ENCODE peak calls at places on chromosomes 3 and 15, in eight cellular contexts. One of them, this sample, is unnamed. For H3K9me2, the result is how much of the 10 kb centered on the place peaks cover.

GRCh38 chr3:150547045-150547753 is 612 bp downstream of the EIF2A start:
- DNase-seq in PC-3: peak
- DNase-seq in GM23248: peak
- DNase-seq in MM.1S: no peak
- DNase-seq in hepatocyte: peak
- DNase-seq in HCT116: no peak
- DNase-seq in OCI-LY7: no peak
- DNase-seq in Karpas-422: no peak
- DNase-seq in this sample: peak

GRCh38 chr3:104514371-104514770 is 852.3 kb upstream of the ALCAM start:
- DNase-seq in PC-3: no peak
- DNase-seq in GM23248: no peak
- DNase-seq in MM.1S: no peak
- DNase-seq in hepatocyte: no peak
- DNase-seq in HCT116: no peak
- DNase-seq in OCI-LY7: no peak
- DNase-seq in Karpas-422: peak
- DNase-seq in this sample: no peak

GRCh38 chr15:45169608-45170480 is 17.9 kb downstream of the SHF start:
- DNase-seq in PC-3: no peak
- DNase-seq in GM23248: no peak
- DNase-seq in MM.1S: no peak
- DNase-seq in hepatocyte: no peak
- DNase-seq in HCT116: no peak
- DNase-seq in OCI-LY7: peak
- DNase-seq in Karpas-422: peak
- DNase-seq in this sample: no peak

GRCh38 chr15:90189781-90190467 is 11.2 kb upstream of the SEMA4B start:
- DNase-seq in PC-3: no peak
- DNase-seq in GM23248: no peak
- DNase-seq in MM.1S: no peak
- DNase-seq in hepatocyte: peak
- DNase-seq in HCT116: no peak
- DNase-seq in OCI-LY7: no peak
- DNase-seq in Karpas-422: peak
- DNase-seq in this sample: no peak

GRCh38 chr3:127254730-127255129 is 33.1 kb downstream of the PRR20G start:
- DNase-seq in PC-3: peak
- DNase-seq in GM23248: peak
- DNase-seq in MM.1S: peak
- DNase-seq in hepatocyte: no peak
- DNase-seq in HCT116: peak
- DNase-seq in OCI-LY7: peak
- DNase-seq in Karpas-422: peak
- DNase-seq in this sample: no peak

GRCh38 chr3:183449391-183449790 is 21.0 kb upstream of the MCF2L2 start:
- DNase-seq in PC-3: no peak
- DNase-seq in GM23248: peak
- DNase-seq in MM.1S: no peak
- DNase-seq in hepatocyte: peak
- DNase-seq in HCT116: no peak
- DNase-seq in OCI-LY7: peak
- DNase-seq in Karpas-422: peak
- DNase-seq in this sample: no peak

GRCh38 chr15:80234883-80235282 is 17.1 kb downstream of the CTXND1 start:
- DNase-seq in PC-3: peak
- DNase-seq in GM23248: peak
- DNase-seq in MM.1S: peak
- DNase-seq in hepatocyte: no peak
- DNase-seq in HCT116: peak
- DNase-seq in OCI-LY7: peak
- DNase-seq in Karpas-422: peak
- DNase-seq in this sample: peak

GRCh38 chr3:193777524-193777923 is 184.5 kb downstream of the OPA1 start:
- DNase-seq in PC-3: no peak
- DNase-seq in GM23248: no peak
- DNase-seq in MM.1S: no peak
- DNase-seq in hepatocyte: no peak
- DNase-seq in HCT116: no peak
- DNase-seq in OCI-LY7: no peak
- DNase-seq in Karpas-422: no peak
- DNase-seq in this sample: no peak

GRCh38 chr3:50189274-50189673 is 2.1 kb upstream of the GNAT1 start:
- DNase-seq in PC-3: peak
- DNase-seq in GM23248: peak
- DNase-seq in MM.1S: peak
- DNase-seq in hepatocyte: peak
- DNase-seq in HCT116: peak
- DNase-seq in OCI-LY7: peak
- DNase-seq in Karpas-422: peak
- DNase-seq in this sample: peak

GRCh38 chr3:41164776-41165175 is 34.5 kb upstream of the CTNNB1 start:
- DNase-seq in PC-3: no peak
- DNase-seq in GM23248: no peak
- DNase-seq in MM.1S: no peak
- DNase-seq in hepatocyte: no peak
- DNase-seq in HCT116: no peak
- DNase-seq in OCI-LY7: no peak
- DNase-seq in Karpas-422: no peak
- DNase-seq in this sample: no peak
- H3K9me2 ChIP-seq in PC-3: under half
- H3K9me2 ChIP-seq in GM23248: under half
- H3K9me2 ChIP-seq in MM.1S: under half
- H3K9me2 ChIP-seq in hepatocyte: under half
- H3K9me2 ChIP-seq in HCT116: under half
- H3K9me2 ChIP-seq in OCI-LY7: under half
- H3K9me2 ChIP-seq in Karpas-422: under half
- H3K9me2 ChIP-seq in this sample: under half

DNA sequence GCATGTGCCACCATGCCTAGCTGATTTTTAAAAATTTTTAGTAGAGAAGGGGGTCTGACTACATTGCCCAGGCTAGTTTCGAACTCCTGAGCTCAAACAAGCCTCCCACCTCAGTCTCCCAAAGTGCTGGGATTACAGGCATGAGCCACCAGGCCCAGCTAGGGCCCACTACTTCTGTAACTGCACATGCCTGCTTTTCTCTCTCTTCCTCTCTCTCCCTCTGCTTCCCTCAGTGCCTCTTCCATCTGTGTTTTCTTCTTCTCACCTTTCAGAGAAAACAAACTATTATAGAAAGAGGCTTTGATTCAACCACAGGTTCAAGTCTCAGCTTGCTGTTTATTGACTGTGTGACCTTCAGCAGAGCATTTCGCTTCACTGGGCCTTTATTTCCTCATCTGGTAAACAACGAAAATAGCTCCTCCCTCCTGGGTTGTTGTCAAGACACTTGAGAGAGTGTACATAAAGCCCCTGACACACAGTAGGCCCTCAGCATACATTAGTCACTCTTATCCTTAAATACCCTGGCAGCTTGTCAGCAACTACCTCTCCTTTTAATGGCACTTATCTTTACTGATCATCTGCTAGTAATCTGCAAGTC is 10.2 kb downstream of the TADA3 start:
- DNase-seq in PC-3: no peak
- DNase-seq in GM23248: no peak
- DNase-seq in MM.1S: no peak
- DNase-seq in hepatocyte: no peak
- DNase-seq in HCT116: no peak
- DNase-seq in OCI-LY7: peak
- DNase-seq in Karpas-422: no peak
- DNase-seq in this sample: no peak
- H3K4me2 ChIP-seq in PC-3: no peak
- H3K4me2 ChIP-seq in GM23248: no peak
- H3K4me2 ChIP-seq in MM.1S: no peak
- H3K4me2 ChIP-seq in hepatocyte: no peak
- H3K4me2 ChIP-seq in HCT116: no peak
- H3K4me2 ChIP-seq in OCI-LY7: peak
- H3K4me2 ChIP-seq in Karpas-422: no peak
- H3K4me2 ChIP-seq in this sample: no peak

GRCh38 chr3:78360849-78361248 is 1321.0 kb downstream of the ROBO2 start:
- DNase-seq in PC-3: no peak
- DNase-seq in GM23248: no peak
- DNase-seq in MM.1S: no peak
- DNase-seq in hepatocyte: no peak
- DNase-seq in HCT116: no peak
- DNase-seq in OCI-LY7: no peak
- DNase-seq in Karpas-422: no peak
- DNase-seq in this sample: no peak
- H3K9me2 ChIP-seq in PC-3: under half
- H3K9me2 ChIP-seq in GM23248: under half
- H3K9me2 ChIP-seq in MM.1S: under half
- H3K9me2 ChIP-seq in hepatocyte: under half
- H3K9me2 ChIP-seq in HCT116: under half
- H3K9me2 ChIP-seq in OCI-LY7: under half
- H3K9me2 ChIP-seq in Karpas-422: under half
- H3K9me2 ChIP-seq in this sample: under half

GRCh38 chr15:92117301-92117731 is 263.8 kb downstream of the SLCO3A1 start:
- DNase-seq in PC-3: no peak
- DNase-seq in GM23248: peak
- DNase-seq in MM.1S: no peak
- DNase-seq in hepatocyte: no peak
- DNase-seq in HCT116: no peak
- DNase-seq in OCI-LY7: no peak
- DNase-seq in Karpas-422: no peak
- DNase-seq in this sample: no peak

GRCh38 chr15:92115834-92116233 is 262.3 kb downstream of the SLCO3A1 start:
- DNase-seq in PC-3: no peak
- DNase-seq in GM23248: no peak
- DNase-seq in MM.1S: peak
- DNase-seq in hepatocyte: no peak
- DNase-seq in HCT116: no peak
- DNase-seq in OCI-LY7: no peak
- DNase-seq in Karpas-422: peak
- DNase-seq in this sample: no peak

GRCh38 chr15:92118162-92118935 is 264.8 kb downstream of the SLCO3A1 start:
- DNase-seq in PC-3: no peak
- DNase-seq in GM23248: peak
- DNase-seq in MM.1S: no peak
- DNase-seq in hepatocyte: peak
- DNase-seq in HCT116: no peak
- DNase-seq in OCI-LY7: no peak
- DNase-seq in Karpas-422: peak
- DNase-seq in this sample: no peak

GRCh38 chr15:92113832-92114231 is 260.3 kb downstream of the SLCO3A1 start:
- DNase-seq in PC-3: no peak
- DNase-seq in GM23248: no peak
- DNase-seq in MM.1S: no peak
- DNase-seq in hepatocyte: no peak
- DNase-seq in HCT116: no peak
- DNase-seq in OCI-LY7: no peak
- DNase-seq in Karpas-422: no peak
- DNase-seq in this sample: no peak

DNA sequence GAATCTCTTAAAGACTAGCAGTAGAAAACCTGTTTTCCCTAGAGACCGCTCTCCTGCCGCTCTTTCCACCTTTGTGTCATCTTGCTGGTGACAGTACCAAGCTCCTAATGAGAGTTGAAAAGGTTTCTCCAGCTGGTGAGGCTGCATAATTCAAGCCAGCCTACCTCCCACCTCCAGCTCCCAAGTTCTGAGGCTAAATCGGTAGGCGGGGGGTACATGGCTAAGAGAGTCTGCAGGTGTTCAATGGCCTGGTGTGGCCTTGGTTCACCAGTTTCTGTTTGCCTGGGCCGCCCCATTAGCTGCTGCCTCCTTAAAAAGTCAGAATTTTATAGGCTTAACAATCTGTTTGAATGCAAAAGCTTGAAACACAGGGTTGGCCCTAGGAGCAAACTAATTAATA is 262.8 kb downstream of the SLCO3A1 start:
- DNase-seq in PC-3: no peak
- DNase-seq in GM23248: no peak
- DNase-seq in MM.1S: no peak
- DNase-seq in hepatocyte: no peak
- DNase-seq in HCT116: no peak
- DNase-seq in OCI-LY7: no peak
- DNase-seq in Karpas-422: peak
- DNase-seq in this sample: no peak
- H3K4me2 ChIP-seq in PC-3: no peak
- H3K4me2 ChIP-seq in GM23248: no peak
- H3K4me2 ChIP-seq in MM.1S: peak
- H3K4me2 ChIP-seq in hepatocyte: no peak
- H3K4me2 ChIP-seq in HCT116: no peak
- H3K4me2 ChIP-seq in OCI-LY7: no peak
- H3K4me2 ChIP-seq in Karpas-422: peak
- H3K4me2 ChIP-seq in this sample: no peak

GRCh38 chr3:41162541-41162940 is 36.8 kb upstream of the CTNNB1 start:
- DNase-seq in PC-3: no peak
- DNase-seq in GM23248: no peak
- DNase-seq in MM.1S: no peak
- DNase-seq in hepatocyte: no peak
- DNase-seq in HCT116: no peak
- DNase-seq in OCI-LY7: no peak
- DNase-seq in Karpas-422: no peak
- DNase-seq in this sample: no peak
- H3K9me2 ChIP-seq in PC-3: under half
- H3K9me2 ChIP-seq in GM23248: under half
- H3K9me2 ChIP-seq in MM.1S: under half
- H3K9me2 ChIP-seq in hepatocyte: under half
- H3K9me2 ChIP-seq in HCT116: under half
- H3K9me2 ChIP-seq in OCI-LY7: under half
- H3K9me2 ChIP-seq in Karpas-422: under half
- H3K9me2 ChIP-seq in this sample: under half

This sample was measured in PC-9.